ENCODE peak calls at places on chromosomes 7 and 10, in six cellular contexts. P, D, L, W, J and H are unnamed samples.

GRCh38 chr7:140010194-140010895 is 52.4 kb downstream of the PARP12 start:
- DNase-seq in P (peak; percentile 54), D (no peak), L (no peak), W (no peak), J (no peak), H (peak; percentile 90)

GRCh38 chr10:120940299-120940900 is 89.2 kb downstream of the WDR11 start:
- DNase-seq in P (no peak), D (no peak), L (no peak), W (no peak), J (no peak), H (no peak)

GRCh38 chr7:42236266-42237161 is 495 bp downstream of the GLI3 start:
- DNase-seq in P (peak; percentile 10), D (peak; percentile 41), L (peak; percentile 75), W (no peak), J (peak; percentile 67), H (peak; percentile 49)

GRCh38 chr10:124849111-124849773 is 47.6 kb downstream of the ABRAXAS2 start:
- DNase-seq in P (no peak), D (no peak), L (no peak), W (no peak), J (no peak), H (peak; percentile 44)

GRCh38 chr7:30510124-30511074 is 5.8 kb upstream of the GGCT start:
- DNase-seq in P (peak; percentile 20), D (peak; percentile 59), L (peak; percentile 43), W (no peak), J (peak; percentile 64), H (peak; percentile 50)

GRCh38 chr7:119175916-119176627 is 951.6 kb downstream of the ANKRD7 start:
- DNase-seq in P (peak; percentile 76), D (peak; percentile 55), L (peak; percentile 2), W (no peak), J (peak; percentile 80), H (peak; percentile 79)

GRCh38 chr10:48224979-48225560 is 49.4 kb downstream of the FRMPD2 start:
- DNase-seq in P (no peak), D (no peak), L (peak; percentile 47), W (no peak), J (peak; percentile 31), H (no peak)

GRCh38 chr10:77566228-77566627 is 71.4 kb downstream of the KCNMA1 start:
- DNase-seq in P (no peak), D (no peak), L (peak; percentile 31), W (no peak), J (no peak), H (no peak)

GRCh38 chr7:152871005-152871677 is 111.6 kb downstream of the ACTR3B start:
- DNase-seq in P (no peak), D (no peak), L (no peak), W (no peak), J (peak; percentile 27), H (no peak)

GRCh38 chr7:112587504-112587903 is 106.7 kb downstream of the LSMEM1 start:
- DNase-seq in P (no peak), D (no peak), L (no peak), W (no peak), J (no peak), H (no peak)

GRCh38 chr7:151599401-151600227 is 79.9 kb upstream of the RHEB start:
- DNase-seq in P (no peak), D (peak; percentile 23), L (peak; percentile 95), W (peak; percentile 91), J (peak; percentile 44), H (no peak)

GRCh38 chr7:143901360-143901709 is 641 bp downstream of the TCAF1 start:
- DNase-seq in P (no peak), D (no peak), L (no peak), W (no peak), J (peak; percentile 76), H (no peak)

GRCh38 chr10:103232772-103233488 is 12.8 kb upstream of the RPEL1 start:
- DNase-seq in P (peak; percentile 21), D (no peak), L (peak; percentile 68), W (no peak), J (no peak), H (no peak)

GRCh38 chr10:131546086-131546810 is 234.7 kb upstream of the TCERG1L start:
- DNase-seq in P (no peak), D (no peak), L (no peak), W (no peak), J (no peak), H (no peak)